ENCODE peak calls at places on chromosomes 13 and 19, in six cellular contexts. H, E, W, F, U and G are unnamed samples.

GRCh38 chr13:100694722-100695644 is 20.4 kb upstream of the TMTC4 start:
- DNase-seq in H (peak), E (no peak), W (peak), F (no peak), U (no peak), G (no peak)

GRCh38 chr19:39372941-39373340 is 18.0 kb downstream of the PAF1 start:
- DNase-seq in H (no peak), E (no peak), W (no peak), F (no peak), U (no peak), G (no peak)

GRCh38 chr19:46821512-46822359 is 28.9 kb downstream of the AP2S1 start:
- DNase-seq in H (no peak), E (peak), W (no peak), F (no peak), U (peak), G (no peak)

GRCh38 chr19:1491114-1491848 is at the start of gene REEP6:
- DNase-seq in H (no peak), E (no peak), W (no peak), F (no peak), U (no peak), G (no peak)

GRCh38 chr19:1654178-1654792 is 1.9 kb upstream of the TCF3 start:
- DNase-seq in H (no peak), E (no peak), W (no peak), F (no peak), U (no peak), G (no peak)

GRCh38 chr13:76161143-76161542 is 525.0 kb downstream of the LMO7 start:
- DNase-seq in H (no peak), E (no peak), W (no peak), F (no peak), U (no peak), G (no peak)

GRCh38 chr13:79874396-79875360 is 393.7 kb downstream of the NDFIP2 start:
- DNase-seq in H (peak), E (no peak), W (no peak), F (no peak), U (no peak), G (no peak)

GRCh38 chr13:52454459-52454824 is 836 bp upstream of the CKAP2 start:
- DNase-seq in H (peak), E (no peak), W (no peak), F (no peak), U (peak), G (no peak)

GRCh38 chr13:40120288-40120687 is 464.8 kb downstream of the COG6 start:
- DNase-seq in H (no peak), E (no peak), W (no peak), F (no peak), U (no peak), G (no peak)

GRCh38 chr13:30159446-30159839 is 147.9 kb downstream of the KATNAL1 start:
- DNase-seq in H (peak), E (no peak), W (no peak), F (peak), U (no peak), G (no peak)

GRCh38 chr19:30784850-30785459 is 412.8 kb downstream of the ZNF536 start:
- DNase-seq in H (peak), E (peak), W (peak), F (no peak), U (peak), G (peak)

GRCh38 chr13:27455331-27455855 is 5.0 kb upstream of the MTIF3 start:
- DNase-seq in H (peak), E (no peak), W (no peak), F (no peak), U (no peak), G (no peak)

GRCh38 chr13:33066329-33066728 is 50.1 kb downstream of the KL start:
- DNase-seq in H (no peak), E (no peak), W (no peak), F (no peak), U (no peak), G (no peak)

GRCh38 chr19:44575116-44575700 is 38.2 kb upstream of the IGSF23 start:
- DNase-seq in H (peak), E (no peak), W (no peak), F (no peak), U (no peak), G (no peak)

GRCh38 chr19:33071887-33072286 is 7.2 kb upstream of the RHPN2 start:
- DNase-seq in H (peak), E (no peak), W (no peak), F (no peak), U (no peak), G (no peak)

GRCh38 chr19:8319807-8320520 is 1.2 kb downstream of the NDUFA7 start:
- DNase-seq in H (no peak), E (no peak), W (no peak), F (no peak), U (no peak), G (no peak)

GRCh38 chr19:42356686-42357085 is 31.3 kb downstream of the MEGF8 start:
- DNase-seq in H (no peak), E (no peak), W (no peak), F (no peak), U (no peak), G (no peak)

GRCh38 chr19:48556163-48556562 is 4.2 kb downstream of the SULT2B1 start:
- DNase-seq in H (peak), E (no peak), W (no peak), F (no peak), U (no peak), G (no peak)

GRCh38 chr13:112836940-112837339 is 132.1 kb upstream of the MCF2L start:
- DNase-seq in H (no peak), E (no peak), W (no peak), F (no peak), U (no peak), G (no peak)

GRCh38 chr19:51750381-51751124 is 1.1 kb downstream of the FPR1 start:
- DNase-seq in H (peak), E (no peak), W (no peak), F (no peak), U (no peak), G (no peak)

GRCh38 chr13:113982296-113982661 is 8.4 kb upstream of the C13orf46 start:
- DNase-seq in H (no peak), E (no peak), W (no peak), F (peak), U (no peak), G (no peak)

GRCh38 chr13:48236528-48237353 is 3.7 kb downstream of the ITM2B start:
- DNase-seq in H (peak), E (no peak), W (no peak), F (no peak), U (no peak), G (no peak)

GRCh38 chr13:83563499-83563898 is 318.8 kb downstream of the SLITRK1 start:
- DNase-seq in H (no peak), E (no peak), W (no peak), F (no peak), U (no peak), G (no peak)

GRCh38 chr13:80726895-80727294 is 386.0 kb upstream of the SPRY2 start:
- DNase-seq in H (no peak), E (no peak), W (no peak), F (no peak), U (no peak), G (no peak)

GRCh38 chr13:113452942-113453901 is at the start of gene ADPRHL1:
- DNase-seq in H (no peak), E (no peak), W (no peak), F (no peak), U (no peak), G (no peak)

GRCh38 chr13:111898956-111899713 is 167.8 kb upstream of the SOX1 start:
- DNase-seq in H (no peak), E (no peak), W (no peak), F (no peak), U (no peak), G (no peak)

GRCh38 chr13:22002893-22003292 is 332.0 kb downstream of the FGF9 start:
- DNase-seq in H (no peak), E (no peak), W (no peak), F (no peak), U (no peak), G (no peak)

GRCh38 chr13:48624858-48625257 is 28.9 kb upstream of the CYSLTR2 start:
- DNase-seq in H (no peak), E (no peak), W (no peak), F (no peak), U (no peak), G (peak)